ENCODE peak calls at places on chromosomes 3 and 15, in four cellular contexts. One of them, this sample, is unnamed.

GRCh38 chr3:186092360-186093070 is 16.4 kb downstream of the ETV5 start:
- DNase-seq in K562: no peak
- DNase-seq in HepG2: no peak
- DNase-seq in A549: no peak
- DNase-seq in this sample: no peak

GRCh38 chr15:74580538-74581350 is 34.9 kb upstream of the CLK3 start:
- DNase-seq in K562: peak; percentile 79
- DNase-seq in HepG2: no peak
- DNase-seq in A549: no peak
- DNase-seq in this sample: no peak

GRCh38 chr3:172918165-172918564 is 167.6 kb downstream of the ECT2 start:
- DNase-seq in K562: no peak
- DNase-seq in HepG2: peak; percentile 45
- DNase-seq in A549: no peak
- DNase-seq in this sample: peak; percentile 25

GRCh38 chr15:27342991-27343390 is 372.0 kb downstream of the GABRG3 start:
- DNase-seq in K562: no peak
- DNase-seq in HepG2: no peak
- DNase-seq in A549: no peak
- DNase-seq in this sample: no peak

GRCh38 chr3:107431298-107432012 is 54.2 kb downstream of the CCDC54 start:
- DNase-seq in K562: peak; percentile 32
- DNase-seq in HepG2: no peak
- DNase-seq in A549: peak; percentile 73
- DNase-seq in this sample: peak; percentile 50

GRCh38 chr3:127233371-127233770 is 40.4 kb downstream of the PRR23E start:
- DNase-seq in K562: no peak
- DNase-seq in HepG2: no peak
- DNase-seq in A549: no peak
- DNase-seq in this sample: no peak

GRCh38 chr15:52796742-52797515 is 6.8 kb upstream of the ONECUT1 start:
- DNase-seq in K562: no peak
- DNase-seq in HepG2: no peak
- DNase-seq in A549: no peak
- DNase-seq in this sample: no peak

GRCh38 chr15:22786868-22787698 is 639 bp downstream of the NIPA1 start:
- DNase-seq in K562: peak; percentile 31
- DNase-seq in HepG2: peak; percentile 10
- DNase-seq in A549: peak; percentile 17
- DNase-seq in this sample: no peak

GRCh38 chr3:65246561-65246960 is 558.8 kb upstream of the ADAMTS9 start:
- DNase-seq in K562: no peak
- DNase-seq in HepG2: no peak
- DNase-seq in A549: no peak
- DNase-seq in this sample: no peak

DNA sequence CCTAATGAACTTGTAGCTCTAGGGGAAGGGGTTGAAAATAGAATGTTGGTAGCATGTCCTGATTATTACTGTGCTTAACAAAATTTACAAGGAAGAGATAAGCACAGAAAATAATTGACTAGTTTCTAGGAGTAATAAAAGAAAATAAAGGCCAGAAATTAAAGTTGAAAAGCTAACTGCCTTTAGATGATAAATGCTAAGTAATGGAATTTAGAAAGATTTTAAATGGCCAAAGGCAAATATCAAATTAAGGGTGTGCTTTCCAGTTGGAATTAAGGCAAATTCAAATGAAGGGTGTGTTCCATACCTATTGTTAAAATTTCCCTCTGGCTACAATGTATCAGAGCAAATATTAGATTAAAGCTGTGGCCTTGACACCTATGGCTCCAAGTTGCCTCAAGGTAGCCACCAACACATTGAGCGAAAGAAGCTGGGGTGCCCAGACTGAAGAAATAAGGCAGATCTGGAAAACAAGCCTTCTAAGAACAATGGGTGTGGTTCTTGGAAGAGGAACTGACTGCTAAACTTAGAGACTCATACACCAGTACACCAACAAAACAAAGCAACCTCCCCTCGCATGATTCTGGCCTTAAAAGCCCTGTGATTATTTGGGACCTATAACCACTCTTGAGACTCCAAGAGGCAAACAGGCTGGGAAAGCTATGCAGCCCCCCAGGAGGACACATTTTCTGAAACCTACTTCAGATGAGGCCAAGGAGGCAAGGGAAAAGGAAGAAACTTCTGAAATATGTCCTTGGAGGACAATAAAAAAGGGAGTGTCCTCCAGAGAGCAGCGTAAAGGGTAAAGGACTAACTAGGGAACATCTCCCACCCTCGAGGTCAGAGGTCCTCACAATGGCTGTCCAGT is 29.5 kb upstream of the IL16 start:
- DNase-seq in K562: peak; percentile 62
- DNase-seq in HepG2: no peak
- DNase-seq in A549: no peak
- DNase-seq in this sample: no peak
- TF ChIP-seq SMC3 in K562: no peak
- TF ChIP-seq SMC3 in HepG2: no peak
- TF ChIP-seq SMC3 in A549: no peak
- TF ChIP-seq SMC3 in this sample: no peak

GRCh38 chr3:47541583-47542108 is 28.1 kb upstream of the ELP6 start:
- DNase-seq in K562: peak; percentile 6
- DNase-seq in HepG2: no peak
- DNase-seq in A549: no peak
- DNase-seq in this sample: no peak

GRCh38 chr3:47536221-47536891 is 22.8 kb upstream of the ELP6 start:
- DNase-seq in K562: no peak
- DNase-seq in HepG2: no peak
- DNase-seq in A549: no peak
- DNase-seq in this sample: no peak

GRCh38 chr3:47542614-47543173 is 29.2 kb upstream of the ELP6 start:
- DNase-seq in K562: peak; percentile 16
- DNase-seq in HepG2: no peak
- DNase-seq in A549: no peak
- DNase-seq in this sample: peak; percentile 16

GRCh38 chr3:47536967-47537366 is 23.5 kb upstream of the ELP6 start:
- DNase-seq in K562: no peak
- DNase-seq in HepG2: no peak
- DNase-seq in A549: no peak
- DNase-seq in this sample: no peak

GRCh38 chr3:47540281-47540680 is 26.8 kb upstream of the ELP6 start:
- DNase-seq in K562: peak; percentile 9
- DNase-seq in HepG2: no peak
- DNase-seq in A549: no peak
- DNase-seq in this sample: peak; percentile 21
- TF ChIP-seq SMC3 in K562: no peak
- TF ChIP-seq SMC3 in HepG2: no peak
- TF ChIP-seq SMC3 in A549: no peak
- TF ChIP-seq SMC3 in this sample: no peak

DNA sequence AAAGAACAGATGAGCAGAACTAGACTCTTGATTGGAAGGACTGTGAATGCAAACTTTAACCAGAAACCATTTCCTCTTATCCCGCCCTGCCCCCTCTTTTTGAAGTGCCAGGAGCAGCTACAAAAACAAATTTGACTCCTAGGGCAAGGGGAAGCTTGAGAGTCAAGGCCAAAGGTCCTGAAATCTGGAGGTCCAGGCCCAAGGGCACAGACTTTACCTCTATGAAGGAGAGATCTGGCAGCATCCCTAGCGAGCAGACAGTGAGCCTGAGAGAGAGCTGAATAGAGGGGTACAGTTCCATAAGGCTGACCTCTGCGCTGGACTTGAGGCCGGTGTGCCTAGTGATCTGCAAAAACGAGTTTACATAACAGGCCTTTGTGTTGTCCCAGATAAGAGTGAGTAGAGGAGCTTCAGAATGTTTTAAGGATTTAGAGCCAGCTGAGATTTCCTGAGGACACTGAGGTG is 5.1 kb downstream of the RAB43 start:
- DNase-seq in K562: no peak
- DNase-seq in HepG2: peak; percentile 76
- DNase-seq in A549: no peak
- DNase-seq in this sample: no peak
- TF ChIP-seq SMC3 in K562: no peak
- TF ChIP-seq SMC3 in HepG2: no peak
- TF ChIP-seq SMC3 in A549: no peak
- TF ChIP-seq SMC3 in this sample: no peak

GRCh38 chr3:196414469-196414868 is 17.8 kb downstream of the UBXN7 start:
- DNase-seq in K562: no peak
- DNase-seq in HepG2: peak; percentile 15
- DNase-seq in A549: no peak
- DNase-seq in this sample: peak; percentile 48

GRCh38 chr3:196422976-196423781 is 9.0 kb downstream of the UBXN7 start:
- DNase-seq in K562: no peak
- DNase-seq in HepG2: no peak
- DNase-seq in A549: no peak
- DNase-seq in this sample: no peak

GRCh38 chr3:196419386-196419785 is 12.8 kb downstream of the UBXN7 start:
- DNase-seq in K562: no peak
- DNase-seq in HepG2: no peak
- DNase-seq in A549: no peak
- DNase-seq in this sample: no peak
- TF ChIP-seq SMC3 in K562: no peak
- TF ChIP-seq SMC3 in HepG2: no peak
- TF ChIP-seq SMC3 in A549: no peak
- TF ChIP-seq SMC3 in this sample: no peak

DNA sequence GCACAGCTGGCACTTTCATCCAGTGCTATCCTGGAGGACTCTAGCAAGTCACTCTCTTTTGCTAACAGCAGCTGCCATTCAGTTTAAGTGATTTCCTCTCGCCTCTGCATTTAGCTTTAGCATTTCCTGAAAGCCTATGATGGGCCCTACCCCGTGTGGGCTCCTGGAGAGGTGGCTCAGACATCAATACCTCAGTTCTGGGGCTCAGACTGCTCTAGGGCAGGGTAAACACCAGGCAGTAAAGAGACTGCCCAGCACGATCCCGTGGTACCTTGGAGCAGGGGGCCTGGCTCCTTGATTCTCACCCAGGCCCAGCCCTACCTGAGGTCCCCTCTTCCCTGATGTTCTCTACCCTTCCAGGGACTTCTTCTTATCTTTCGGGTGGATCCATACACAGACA is 83.3 kb upstream of the SNRPA1 start:
- DNase-seq in K562: no peak
- DNase-seq in HepG2: no peak
- DNase-seq in A549: no peak
- DNase-seq in this sample: no peak
- TF ChIP-seq SMC3 in K562: no peak
- TF ChIP-seq SMC3 in HepG2: no peak
- TF ChIP-seq SMC3 in A549: no peak
- TF ChIP-seq SMC3 in this sample: no peak

GRCh38 chr15:34336333-34336732 is 1.2 kb downstream of the SLC12A6 start:
- DNase-seq in K562: no peak
- DNase-seq in HepG2: no peak
- DNase-seq in A549: no peak
- DNase-seq in this sample: no peak
- TF ChIP-seq SMC3 in K562: no peak
- TF ChIP-seq SMC3 in HepG2: no peak
- TF ChIP-seq SMC3 in A549: no peak
- TF ChIP-seq SMC3 in this sample: no peak